ENCODE peak calls at places on chromosomes 13 and 19, in six cellular contexts. Y is nephron progenitor cell, T is KG1, J is GM04503, B is endodermal cell, R is Kasumi-1. F is an unnamed sample.

GRCh38 chr19:41548954-41549688 is 26.8 kb upstream of the CEACAM21 start:
- DNase-seq in Y (no peak), R (peak), T (peak), J (no peak), B (peak), F (no peak)

GRCh38 chr13:41970918-41971317 is 10.0 kb upstream of the VWA8 start:
- DNase-seq in B (no peak), Y (no peak), R (no peak), T (no peak), J (no peak), F (no peak)

GRCh38 chr13:36346222-36347083 is at the start of gene SPART:
- DNase-seq in T (peak), R (peak), J (peak), Y (peak), B (peak), F (peak)

GRCh38 chr19:29645911-29646310 is 19.4 kb upstream of the PLEKHF1 start:
- DNase-seq in B (no peak), T (no peak), Y (no peak), J (no peak), R (peak), F (no peak)

GRCh38 chr13:50892162-50892944 is 17.2 kb upstream of the RNASEH2B start:
- DNase-seq in J (no peak), B (no peak), Y (no peak), T (peak), R (peak), F (no peak)

GRCh38 chr19:4361152-4362037 is 18.0 kb downstream of the MPND start:
- DNase-seq in B (peak), R (no peak), T (no peak), J (no peak), Y (no peak), F (no peak)

GRCh38 chr19:2003901-2004300 is 11.6 kb downstream of the BTBD2 start:
- DNase-seq in T (no peak), B (no peak), J (no peak), Y (no peak), R (no peak), F (no peak)

GRCh38 chr13:95254341-95254740 is 46.9 kb downstream of the ABCC4 start:
- DNase-seq in R (no peak), T (no peak), J (no peak), Y (no peak), B (no peak), F (no peak)

GRCh38 chr19:482186-483041 is 13.9 kb upstream of the MADCAM1 start:
- DNase-seq in J (no peak), B (peak), Y (no peak), R (peak), T (no peak), F (no peak)

GRCh38 chr19:49436381-49437017 is 4.8 kb downstream of the SLC17A7 start:
- DNase-seq in Y (peak), B (peak), J (no peak), T (no peak), R (no peak), F (no peak)

GRCh38 chr19:29277107-29277506 is 64.2 kb upstream of the UQCRFS1 start:
- DNase-seq in J (no peak), Y (peak), T (no peak), B (peak), R (no peak), F (no peak)

GRCh38 chr13:33252103-33252502 is 33.5 kb downstream of the STARD13 start:
- DNase-seq in T (no peak), R (no peak), J (no peak), B (no peak), Y (no peak), F (no peak)

GRCh38 chr13:31172001-31172400 is 10.3 kb upstream of the HSPH1 start:
- DNase-seq in B (no peak), R (no peak), Y (no peak), T (no peak), J (no peak), F (no peak)

GRCh38 chr19:17794731-17795494 is at the start of gene B3GNT3:
- DNase-seq in B (peak), T (no peak), R (peak), Y (peak), J (no peak), F (no peak)

GRCh38 chr19:6632002-6632621 is 37.8 kb downstream of the TNFSF14 start:
- DNase-seq in T (peak), B (peak), J (peak), R (peak), Y (peak), F (peak)

GRCh38 chr13:21326155-21327030 is 132.7 kb downstream of the ZDHHC20 start:
- DNase-seq in B (peak), R (no peak), Y (peak), J (peak), T (no peak), F (no peak)

GRCh38 chr19:35557539-35558399 is 5.7 kb downstream of the ATP4A start:
- DNase-seq in Y (peak), T (no peak), R (no peak), J (no peak), B (peak), F (peak)

GRCh38 chr13:43087960-43088580 is 64.7 kb downstream of the DNAJC15 start:
- DNase-seq in T (no peak), B (no peak), J (no peak), Y (no peak), R (no peak), F (no peak)

GRCh38 chr13:104315606-104316005 is 1249.4 kb upstream of the SLC10A2 start:
- DNase-seq in Y (no peak), J (no peak), B (no peak), T (no peak), R (no peak), F (no peak)

GRCh38 chr19:11480927-11481776 is at the start of gene ELAVL3:
- DNase-seq in R (no peak), J (no peak), Y (peak), B (peak), T (no peak), F (no peak)